ENCODE peak calls at places on chromosomes 5 and 9, in seven cellular contexts. Z, N, R, Y, H, L and E are unnamed samples.

GRCh38 chr9:17330097-17330496 is 195.3 kb downstream of the CNTLN start:
- DNase-seq in Z (no peak), N (no peak), R (no peak), Y (no peak), H (no peak), L (no peak), E (no peak)

GRCh38 chr5:109942646-109943045 is 252.9 kb downstream of the MAN2A1 start:
- DNase-seq in Z (no peak), N (no peak), R (no peak), Y (no peak), H (no peak), L (no peak), E (peak; percentile 32)

GRCh38 chr9:130498918-130499698 is 54.3 kb downstream of the ASS1 start:
- DNase-seq in Z (no peak), N (peak; percentile 6), R (no peak), Y (no peak), H (no peak), L (no peak), E (no peak)

GRCh38 chr5:102511666-102512065 is 12.9 kb upstream of the SLCO6A1 start:
- DNase-seq in Z (no peak), N (no peak), R (no peak), Y (no peak), H (no peak), L (no peak), E (no peak)

GRCh38 chr5:179146277-179146676 is 86.1 kb downstream of the ZNF354C start:
- DNase-seq in Z (no peak), N (no peak), R (no peak), Y (no peak), H (no peak), L (no peak), E (no peak)

GRCh38 chr5:94694671-94695070 is 76.2 kb downstream of the SLF1 start:
- DNase-seq in Z (no peak), N (no peak), R (no peak), Y (no peak), H (no peak), L (no peak), E (no peak)

GRCh38 chr5:113166710-113167366 is 190.2 kb downstream of the DCP2 start:
- DNase-seq in Z (no peak), N (no peak), R (peak; percentile 97), Y (no peak), H (no peak), L (no peak), E (no peak)

GRCh38 chr5:150137168-150137957 is 18.3 kb downstream of the PDGFRB start:
- DNase-seq in Z (no peak), N (no peak), R (no peak), Y (no peak), H (peak; percentile 38), L (no peak), E (no peak)

GRCh38 chr5:180056153-180056552 is 15.4 kb downstream of the RNF130 start:
- DNase-seq in Z (no peak), N (peak; percentile 27), R (no peak), Y (no peak), H (no peak), L (no peak), E (no peak)

DNA sequence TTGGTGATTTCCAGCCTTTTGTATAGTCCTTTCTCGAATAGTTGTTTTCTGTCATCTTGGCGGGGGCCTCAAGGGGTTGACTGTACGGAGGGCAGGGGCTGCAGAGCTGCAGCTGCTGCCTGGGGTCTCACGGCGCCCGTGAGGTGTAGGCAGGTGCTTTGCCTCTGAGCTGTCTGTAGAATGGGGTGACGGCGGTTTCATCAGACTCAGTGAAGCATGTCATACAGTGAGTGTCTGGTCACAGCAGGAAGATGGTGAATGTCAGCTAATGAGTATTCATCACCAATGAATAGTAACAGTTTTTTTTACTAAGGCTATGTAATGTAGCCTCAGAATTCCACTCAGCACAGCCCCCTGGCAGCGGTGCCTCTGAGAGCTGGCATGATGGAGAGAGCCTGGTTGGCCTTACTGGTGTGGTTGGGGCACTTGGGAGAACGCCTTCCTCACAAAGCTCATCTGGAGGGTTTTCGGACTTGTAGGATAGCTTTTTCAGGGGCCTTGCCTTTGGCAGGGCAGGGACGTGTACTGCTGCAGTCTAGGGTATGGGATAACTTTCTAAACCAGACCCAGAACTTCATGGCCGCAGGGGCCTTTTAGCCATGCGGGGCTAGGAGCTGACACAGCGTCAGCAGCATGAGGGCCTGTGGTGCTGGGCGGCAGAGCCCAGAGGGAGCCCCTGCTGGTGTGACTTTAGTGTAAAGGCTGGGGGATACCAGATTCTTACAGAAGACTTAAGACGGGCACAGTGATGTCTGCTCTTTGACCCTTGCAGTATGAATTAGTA is 15.0 kb downstream of the TENT4A start:
- DNase-seq in Z (no peak), N (peak; percentile 57), R (no peak), Y (no peak), H (no peak), L (no peak), E (no peak)
- TF ChIP-seq CTCF in Z (no peak), N (no peak), R (no peak), Y (no peak), H (no peak), L (no peak), E (no peak)

GRCh38 chr9:136268776-136269175 is 23.2 kb upstream of the QSOX2 start:
- DNase-seq in Z (no peak), N (no peak), R (no peak), Y (no peak), H (no peak), L (no peak), E (no peak)

GRCh38 chr9:136273244-136273865 is 27.7 kb upstream of the QSOX2 start:
- DNase-seq in Z (no peak), N (no peak), R (no peak), Y (no peak), H (no peak), L (no peak), E (no peak)

GRCh38 chr9:136267261-136268111 is 21.9 kb upstream of the QSOX2 start:
- DNase-seq in Z (peak; percentile 99), N (peak; percentile 100), R (peak; percentile 56), Y (peak; percentile 88), H (peak; percentile 83), L (peak; percentile 92), E (no peak)

GRCh38 chr9:136268318-136268717 is 22.7 kb upstream of the QSOX2 start:
- DNase-seq in Z (peak; percentile 43), N (no peak), R (no peak), Y (no peak), H (no peak), L (no peak), E (no peak)

GRCh38 chr9:136270173-136270710 is 24.6 kb upstream of the QSOX2 start:
- DNase-seq in Z (no peak), N (no peak), R (no peak), Y (no peak), H (no peak), L (no peak), E (no peak)
- H3K27ac ChIP-seq in Z (no peak overlapping the region), N (no peak overlapping the region), R (no peak overlapping the region), Y (no peak overlapping the region), H (no peak overlapping the region), L (no peak overlapping the region), E (no peak overlapping the region)

DNA sequence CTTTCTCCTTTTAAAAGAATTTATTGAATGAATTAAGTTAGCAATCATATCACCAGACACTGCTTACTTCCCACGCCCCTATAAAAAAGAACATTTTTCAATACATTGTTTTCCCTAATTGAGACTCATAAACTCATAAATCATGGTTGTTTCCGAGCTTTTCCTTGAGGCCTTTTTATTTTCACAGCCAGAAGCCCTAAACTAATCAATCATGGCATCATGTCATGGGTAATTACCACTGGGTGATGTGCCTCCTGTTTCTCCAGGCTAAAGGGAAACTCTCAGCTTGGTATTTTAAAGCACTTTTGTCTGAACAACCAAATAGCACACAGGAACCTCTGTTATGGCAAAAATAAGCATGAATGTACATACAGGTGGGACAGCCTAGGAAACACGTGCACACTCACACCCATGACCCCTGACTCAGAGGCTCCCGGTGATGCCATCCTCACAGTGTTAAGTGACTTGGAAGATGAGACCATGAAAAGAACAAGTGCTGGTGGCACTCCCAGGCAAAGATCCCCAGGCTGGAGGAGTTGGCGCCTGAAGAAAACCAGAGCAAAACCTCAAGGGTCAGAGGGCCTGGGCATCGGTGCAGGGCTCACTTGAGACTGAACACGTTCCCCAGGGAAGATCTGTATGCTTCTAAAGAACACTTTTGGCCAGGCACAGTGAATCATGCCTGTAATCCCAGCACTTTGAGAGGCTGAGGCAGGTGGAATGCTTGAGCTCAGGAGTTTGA is 154.4 kb downstream of the ROR2 start:
- DNase-seq in Z (no peak), N (no peak), R (peak; percentile 71), Y (no peak), H (no peak), L (peak; percentile 70), E (no peak)
- TF ChIP-seq POLR2AphosphoS5 in Z (no peak), N (no peak), R (no peak), Y (no peak), H (peak; percentile 52), L (peak; percentile 30), E (no peak)

GRCh38 chr5:163269624-163270023 is 167.8 kb upstream of the CCNG1 start:
- DNase-seq in Z (no peak), N (no peak), R (no peak), Y (no peak), H (no peak), L (no peak), E (no peak)
- TF ChIP-seq CTCF in Z (no peak), N (peak; percentile 68), R (peak; percentile 19), Y (no peak), H (no peak), L (no peak), E (no peak)